ENCODE peak calls at places on chromosomes 3 and 15, in nine cellular contexts. G, O, Q, V, X, P, U, Y and W are unnamed samples.

GRCh38 chr15:72774696-72775383 is 8.7 kb downstream of the ADPGK start:
- DNase-seq in Q (no peak), X (no peak), Y (no peak), V (no peak), P (no peak), G (no peak), O (no peak), U (no peak), W (no peak)

GRCh38 chr15:58876306-58876705 is 57.2 kb downstream of the SLTM start:
- DNase-seq in O (no peak), Y (no peak), P (no peak), X (no peak), U (no peak), G (no peak), V (no peak), Q (no peak), W (no peak)

GRCh38 chr3:134330895-134331810 is 43.1 kb downstream of the AMOTL2 start:
- DNase-seq in X (peak; percentile 63), Q (no peak), G (no peak), Y (no peak), O (no peak), P (no peak), V (no peak), U (peak; percentile 61), W (no peak)

GRCh38 chr3:69200384-69201068 is 78.1 kb upstream of the LMOD3 start:
- DNase-seq in U (peak; percentile 22), P (peak; percentile 96), Q (peak; percentile 67), X (peak; percentile 68), G (peak; percentile 79), V (no peak), Y (no peak), O (peak; percentile 12), W (no peak)

GRCh38 chr15:84928843-84929168 is 44.3 kb downstream of the SLC28A1 start:
- DNase-seq in P (no peak), V (no peak), Q (no peak), X (no peak), U (no peak), O (no peak), Y (no peak), G (no peak), W (no peak)

GRCh38 chr3:123883656-123884257 is 375 bp downstream of the MYLK start:
- DNase-seq in P (peak; percentile 63), O (peak; percentile 32), X (peak; percentile 13), G (no peak), Q (no peak), Y (no peak), V (no peak), U (peak; percentile 13), W (peak; percentile 10)

GRCh38 chr3:191441687-191442086 is 19.3 kb upstream of the PYDC2 start:
- DNase-seq in P (no peak), O (no peak), Y (no peak), V (no peak), U (no peak), G (no peak), X (no peak), Q (no peak), W (no peak)

GRCh38 chr3:122030381-122031122 is 8.5 kb upstream of the ILDR1 start:
- DNase-seq in Y (no peak), Q (no peak), U (peak; percentile 46), O (no peak), V (no peak), P (no peak), G (peak; percentile 38), X (peak; percentile 69), W (no peak)

GRCh38 chr3:115836944-115837343 is 213.6 kb downstream of the GAP43 start:
- DNase-seq in U (peak; percentile 51), V (no peak), G (no peak), Y (no peak), Q (no peak), X (peak; percentile 47), O (no peak), P (peak; percentile 7), W (no peak)

GRCh38 chr15:60350121-60350520 is 47.7 kb downstream of the ANXA2 start:
- DNase-seq in V (no peak), U (peak; percentile 22), Y (no peak), X (no peak), O (no peak), Q (no peak), G (no peak), P (no peak), W (no peak)

GRCh38 chr15:42134617-42135243 is 21.7 kb downstream of the PLA2G4F start:
- DNase-seq in V (no peak), Y (no peak), P (no peak), O (no peak), Q (no peak), U (no peak), X (no peak), G (no peak), W (no peak)

GRCh38 chr3:66860771-66861170 is 137.3 kb upstream of the KBTBD8 start:
- DNase-seq in X (no peak), V (no peak), U (no peak), Q (no peak), P (no peak), Y (no peak), O (no peak), G (no peak), W (no peak)

GRCh38 chr15:52100807-52101206 is 11.8 kb downstream of the BCL2L10 start:
- DNase-seq in X (peak; percentile 91), O (no peak), V (no peak), P (no peak), Y (no peak), Q (peak; percentile 75), G (no peak), U (peak; percentile 96), W (no peak)

GRCh38 chr3:100681496-100681895 is 27.8 kb upstream of the TFG start:
- DNase-seq in O (no peak), Q (no peak), P (no peak), V (no peak), G (no peak), Y (no peak), X (no peak), U (no peak), W (no peak)

GRCh38 chr3:41127414-41127813 is 71.9 kb upstream of the CTNNB1 start:
- DNase-seq in O (no peak), U (no peak), P (no peak), V (no peak), G (no peak), Y (no peak), Q (no peak), X (no peak), W (no peak)